ENCODE peak calls at places on chromosomes 16 and 17, in seven cellular contexts. P is foreskin fibroblast; C is iPS-NIHi11; R is stimulated activated CD4-positive, alpha-beta T cell treated with anti-CD3 and anti-CD28 coated beads, Interleukin-15, amount 100 ng/mL, for 1 hour; F is COLO829; T is left lung; Q is NCI-H345. S is an unnamed sample.
A peak's percentile ranks its signal among the peaks of the same experiment; 100 is the strongest.

GRCh38 chr17:75658237-75658636 is 8.7 kb downstream of the RECQL5 start:
- DNase-seq in F (no peak), Q (no peak), T (no peak), R (no peak), P (no peak), C (no peak), S (no peak)

GRCh38 chr17:76237859-76238313 is 2.4 kb downstream of the RNF157 start:
- DNase-seq in C (no peak), T (no peak), P (peak; percentile 48), R (no peak), Q (no peak), F (no peak), S (no peak)

GRCh38 chr17:14910916-14911315 is 354.2 kb downstream of the PMP22 start:
- DNase-seq in T (no peak), P (no peak), R (no peak), F (no peak), Q (no peak), C (no peak), S (no peak)

GRCh38 chr17:82412535-82413520 is 5.3 kb upstream of the HEXD start:
- DNase-seq in Q (peak; percentile 66), F (no peak), R (no peak), C (no peak), P (no peak), T (no peak), S (no peak)

GRCh38 chr16:20441221-20441620 is 10.1 kb upstream of the ACSM2A start:
- DNase-seq in P (no peak), Q (no peak), R (no peak), F (no peak), T (no peak), C (no peak), S (no peak)

GRCh38 chr16:27169511-27170071 is 33.7 kb upstream of the KDM8 start:
- DNase-seq in P (peak; percentile 87), T (peak; percentile 41), Q (peak; percentile 37), F (no peak), C (peak; percentile 24), R (no peak), S (no peak)

GRCh38 chr17:63966646-63967265 is 6.0 kb downstream of the SCN4A start:
- DNase-seq in P (no peak), C (no peak), Q (no peak), F (no peak), T (no peak), R (no peak), S (no peak)

GRCh38 chr16:11142951-11143740 is 112.9 kb downstream of the SOCS1 start:
- DNase-seq in R (no peak), Q (no peak), P (no peak), F (no peak), T (no peak), C (no peak), S (no peak)

GRCh38 chr16:24789881-24790280 is 55.9 kb upstream of the SLC5A11 start:
- DNase-seq in C (no peak), P (no peak), F (no peak), Q (no peak), T (no peak), R (no peak), S (no peak)